ENCODE peak calls at places on chromosomes 2 and 18, in seven cellular contexts. B is GM12878, F is K562, G is HL-60, X is HepG2, I is stomach, E is transverse colon. U is an unnamed sample.

GRCh38 chr2:27370816-27371620 is 602 bp downstream of the SNX17 start:
- DNase-seq in B (peak; percentile 32), F (peak; percentile 60), G (peak; percentile 70), X (no peak), I (no peak), E (peak; percentile 54), U (no peak)

GRCh38 chr2:181658444-181658843 is 1.5 kb upstream of the CERKL start:
- DNase-seq in B (no peak), F (no peak), G (no peak), X (no peak), I (no peak), E (no peak), U (no peak)

GRCh38 chr2:129438501-129439057 is 540.9 kb upstream of the RAB6C start:
- DNase-seq in B (no peak), F (no peak), G (no peak), X (no peak), I (no peak), E (no peak), U (no peak)

GRCh38 chr18:35680139-35680551 is 98.6 kb downstream of the GALNT1 start:
- DNase-seq in B (no peak), F (no peak), G (no peak), X (peak; percentile 60), I (no peak), E (no peak), U (no peak)

GRCh38 chr2:236965021-236965840 is 120.5 kb upstream of the COPS8 start:
- DNase-seq in B (no peak), F (no peak), G (no peak), X (no peak), I (peak; percentile 15), E (no peak), U (no peak)

GRCh38 chr2:237150831-237151230 is 65.1 kb downstream of the COPS8 start:
- DNase-seq in B (no peak), F (no peak), G (no peak), X (no peak), I (no peak), E (no peak), U (no peak)

GRCh38 chr2:23379220-23379695 is 5.7 kb upstream of the KLHL29 start:
- DNase-seq in B (peak; percentile 94), F (no peak), G (no peak), X (no peak), I (no peak), E (no peak), U (no peak)

GRCh38 chr18:7566587-7567486 is at the start of gene PTPRM:
- DNase-seq in B (no peak), F (peak; percentile 88), G (no peak), X (peak; percentile 47), I (peak; percentile 82), E (peak; percentile 72), U (peak; percentile 78)

GRCh38 chr2:111694690-111695089 is 189.3 kb downstream of the ANAPC1 start:
- DNase-seq in B (no peak), F (no peak), G (no peak), X (no peak), I (no peak), E (no peak), U (no peak)

GRCh38 chr18:79525556-79526467 is 130.1 kb downstream of the NFATC1 start:
- DNase-seq in B (no peak), F (no peak), G (no peak), X (no peak), I (peak; percentile 71), E (peak; percentile 28), U (peak; percentile 75)

GRCh38 chr18:21903688-21904087 is 163.1 kb downstream of the MIB1 start:
- DNase-seq in B (no peak), F (no peak), G (no peak), X (no peak), I (no peak), E (no peak), U (no peak)

GRCh38 chr2:59881214-59881613 is 672.2 kb downstream of the BCL11A start:
- DNase-seq in B (no peak), F (no peak), G (no peak), X (no peak), I (no peak), E (no peak), U (no peak)

GRCh38 chr2:74975016-74975415 is 16.6 kb downstream of the POLE4 start:
- DNase-seq in B (no peak), F (no peak), G (no peak), X (no peak), I (no peak), E (no peak), U (no peak)

GRCh38 chr2:118231759-118232158 is 143.5 kb downstream of the INSIG2 start:
- DNase-seq in B (no peak), F (no peak), G (no peak), X (no peak), I (no peak), E (no peak), U (no peak)

GRCh38 chr2:237931205-237931721 is 35.6 kb upstream of the UBE2F start:
- DNase-seq in B (no peak), F (no peak), G (no peak), X (no peak), I (no peak), E (no peak), U (no peak)

GRCh38 chr2:65663831-65664407 is 231.5 kb upstream of the SPRED2 start:
- DNase-seq in B (no peak), F (no peak), G (no peak), X (no peak), I (no peak), E (no peak), U (no peak)

GRCh38 chr18:295756-296155 is 27.9 kb upstream of the THOC1 start:
- DNase-seq in B (no peak), F (no peak), G (no peak), X (no peak), I (no peak), E (no peak), U (no peak)

GRCh38 chr2:122707224-122707824 is 951.9 kb downstream of the TSN start:
- DNase-seq in B (peak; percentile 70), F (no peak), G (no peak), X (no peak), I (no peak), E (no peak), U (no peak)

GRCh38 chr2:137952586-137953129 is 11.6 kb upstream of the HNMT start:
- DNase-seq in B (peak; percentile 43), F (no peak), G (no peak), X (no peak), I (no peak), E (no peak), U (no peak)

GRCh38 chr2:33383838-33384237 is 92.6 kb upstream of the RASGRP3 start:
- DNase-seq in B (no peak), F (no peak), G (no peak), X (no peak), I (no peak), E (no peak), U (no peak)

GRCh38 chr2:49772299-49772970 is 618.1 kb upstream of the FSHR start:
- DNase-seq in B (no peak), F (no peak), G (no peak), X (no peak), I (no peak), E (no peak), U (no peak)

GRCh38 chr18:50240083-50240563 is 26.2 kb downstream of the CFAP53 start:
- DNase-seq in B (no peak), F (no peak), G (no peak), X (no peak), I (no peak), E (no peak), U (no peak)

GRCh38 chr2:211944572-211944971 is 594.0 kb downstream of the ERBB4 start:
- DNase-seq in B (no peak), F (no peak), G (no peak), X (no peak), I (no peak), E (no peak), U (no peak)

GRCh38 chr2:138209009-138209408 is 244.7 kb downstream of the HNMT start:
- DNase-seq in B (no peak), F (no peak), G (no peak), X (no peak), I (no peak), E (no peak), U (no peak)

GRCh38 chr18:5556317-5556974 is 12.6 kb upstream of the EPB41L3 start:
- DNase-seq in B (no peak), F (no peak), G (no peak), X (peak; percentile 23), I (no peak), E (no peak), U (no peak)

GRCh38 chr2:25521665-25522387 is 151.6 kb downstream of the DTNB start:
- DNase-seq in B (peak; percentile 90), F (peak; percentile 40), G (no peak), X (peak; percentile 72), I (no peak), E (no peak), U (no peak)

GRCh38 chr18:13564579-13564978 is 161.8 kb downstream of the FAM210A start:
- DNase-seq in B (no peak), F (no peak), G (no peak), X (no peak), I (no peak), E (peak; percentile 62), U (no peak)
- TF ChIP-seq POLR2AphosphoS5 in B (no peak), F (no peak), G (no peak), X (no peak), I (no peak), E (no peak), U (no peak)

GRCh38 chr2:10457846-10458563 is 9.9 kb upstream of the ODC1 start:
- DNase-seq in B (no peak), F (no peak), G (no peak), X (no peak), I (peak; percentile 48), E (no peak), U (no peak)
- TF ChIP-seq POLR2AphosphoS5 in B (no peak), F (no peak), G (no peak), X (no peak), I (no peak), E (no peak), U (no peak)

GRCh38 chr2:205686231-205687017 is 4.1 kb downstream of the NRP2 start:
- DNase-seq in B (no peak), F (no peak), G (no peak), X (no peak), I (no peak), E (no peak), U (no peak)

GRCh38 chr2:205683179-205683978 is 1.1 kb downstream of the NRP2 start:
- DNase-seq in B (no peak), F (no peak), G (no peak), X (no peak), I (no peak), E (no peak), U (no peak)

GRCh38 chr2:205685314-205686230 is 3.3 kb downstream of the NRP2 start:
- DNase-seq in B (no peak), F (no peak), G (no peak), X (no peak), I (peak; percentile 43), E (no peak), U (no peak)

GRCh38 chr2:205683991-205684390 is 1.7 kb downstream of the NRP2 start:
- DNase-seq in B (no peak), F (no peak), G (no peak), X (no peak), I (no peak), E (no peak), U (no peak)

GRCh38 chr2:205684871-205685313 is 2.6 kb downstream of the NRP2 start:
- DNase-seq in B (no peak), F (no peak), G (no peak), X (no peak), I (no peak), E (no peak), U (no peak)
- TF ChIP-seq POLR2AphosphoS5 in B (no peak), F (no peak), G (no peak), X (no peak), I (no peak), E (no peak), U (no peak)

GRCh38 chr2:229489016-229489415 is 217.9 kb upstream of the PID1 start:
- DNase-seq in B (no peak), F (no peak), G (no peak), X (no peak), I (no peak), E (no peak), U (no peak)
- TF ChIP-seq POLR2AphosphoS5 in B (no peak), F (no peak), G (no peak), X (no peak), I (no peak), E (no peak), U (no peak)

U was measured in breast epithelium.